ENCODE peak calls at places on chromosomes 12 and 14, in nine cellular contexts. G, R, N, F, E, L, D, O and K are unnamed samples.

GRCh38 chr12:64085996-64086395 is 136.1 kb downstream of the KICS2 start:
- DNase-seq in D (no peak), R (no peak), E (no peak), O (no peak), L (no peak), G (no peak), F (no peak), N (no peak), K (no peak)

GRCh38 chr12:120650249-120650690 is 9.8 kb downstream of the CABP1 start:
- DNase-seq in F (no peak), G (peak), N (no peak), D (no peak), O (no peak), L (no peak), R (no peak), E (no peak), K (no peak)

GRCh38 chr14:98736701-98737338 is 535.2 kb downstream of the BCL11B start:
- DNase-seq in D (no peak), G (no peak), N (no peak), R (no peak), O (no peak), L (no peak), E (no peak), F (no peak), K (no peak)

GRCh38 chr14:62053188-62053587 is 291.0 kb downstream of the SNAPC1 start:
- DNase-seq in L (no peak), N (no peak), E (no peak), F (no peak), D (no peak), O (no peak), R (no peak), G (no peak), K (no peak)

GRCh38 chr12:34392741-34393085 is 370.4 kb downstream of the ALG10 start:
- DNase-seq in R (no peak), E (no peak), N (peak), L (no peak), G (peak), D (peak), F (no peak), O (no peak), K (no peak)

GRCh38 chr12:132560831-132561783 is 49.3 kb downstream of the LRCOL1 start:
- DNase-seq in F (peak), R (peak), L (peak), G (peak), O (peak), E (peak), D (no peak), N (peak), K (peak)

GRCh38 chr12:47943492-47944359 is 19.7 kb upstream of the TMEM106C start:
- DNase-seq in E (peak), D (peak), R (no peak), L (no peak), F (no peak), G (no peak), N (no peak), O (no peak), K (no peak)

GRCh38 chr12:24038211-24038997 is 88.9 kb upstream of the SOX5 start:
- DNase-seq in O (no peak), F (no peak), G (no peak), L (no peak), R (no peak), N (no peak), D (no peak), E (no peak), K (no peak)

GRCh38 chr12:106747973-106748436 is 26.5 kb upstream of the RIC8B start:
- DNase-seq in L (no peak), D (no peak), F (no peak), R (no peak), O (no peak), N (no peak), E (no peak), G (no peak), K (no peak)

GRCh38 chr12:131327521-131328488 is 374.1 kb downstream of the ADGRD1 start:
- DNase-seq in D (no peak), E (no peak), O (no peak), F (no peak), L (peak), G (no peak), R (peak), N (no peak), K (no peak)
- TF ChIP-seq CTCF in D (no peak), E (peak), O (no peak), F (no peak), L (no peak), G (no peak), R (no peak), N (no peak), K (no peak)

DNA sequence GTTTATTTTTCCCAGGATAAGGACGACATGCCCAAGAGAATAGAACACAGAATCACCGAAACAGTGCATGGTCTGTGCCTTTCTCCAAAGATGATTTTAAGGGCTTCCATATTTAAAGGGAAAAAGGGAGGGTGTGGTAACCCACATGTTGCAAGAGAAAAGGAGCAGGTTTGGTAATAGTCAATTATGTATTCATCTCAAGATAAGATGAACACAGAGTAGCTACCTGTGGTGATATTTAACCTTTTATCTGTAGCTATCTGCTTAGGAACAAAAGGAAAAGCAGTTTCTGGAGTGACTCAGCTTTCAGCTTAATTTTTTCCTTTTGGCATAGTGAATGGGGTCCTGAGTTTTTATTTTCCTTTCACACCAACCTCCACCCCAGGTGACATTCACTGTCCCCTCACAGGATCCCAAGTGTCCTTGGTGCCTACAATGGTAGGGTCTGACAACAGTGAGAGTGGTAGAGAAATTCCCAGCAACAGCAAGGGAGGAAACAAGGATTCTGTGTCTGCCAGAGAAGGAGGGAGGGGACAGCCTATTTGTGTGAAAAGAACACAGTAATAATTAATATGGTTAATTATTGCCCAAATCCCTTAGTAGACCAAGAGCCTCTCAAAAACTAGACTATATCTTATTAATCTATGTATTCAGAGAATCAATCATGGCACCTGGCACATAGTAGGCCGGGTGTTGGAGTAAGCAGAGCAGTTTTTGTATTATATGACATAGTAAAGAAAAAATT is 154.6 kb downstream of the PHLDA1 start:
- DNase-seq in G (no peak), D (no peak), N (no peak), F (no peak), O (no peak), L (no peak), E (no peak), R (no peak), K (no peak)
- H3K27ac ChIP-seq in G (no peak), D (peak), N (peak), F (no peak), O (no peak), L (peak), E (peak), R (no peak), K (no peak)

DNA sequence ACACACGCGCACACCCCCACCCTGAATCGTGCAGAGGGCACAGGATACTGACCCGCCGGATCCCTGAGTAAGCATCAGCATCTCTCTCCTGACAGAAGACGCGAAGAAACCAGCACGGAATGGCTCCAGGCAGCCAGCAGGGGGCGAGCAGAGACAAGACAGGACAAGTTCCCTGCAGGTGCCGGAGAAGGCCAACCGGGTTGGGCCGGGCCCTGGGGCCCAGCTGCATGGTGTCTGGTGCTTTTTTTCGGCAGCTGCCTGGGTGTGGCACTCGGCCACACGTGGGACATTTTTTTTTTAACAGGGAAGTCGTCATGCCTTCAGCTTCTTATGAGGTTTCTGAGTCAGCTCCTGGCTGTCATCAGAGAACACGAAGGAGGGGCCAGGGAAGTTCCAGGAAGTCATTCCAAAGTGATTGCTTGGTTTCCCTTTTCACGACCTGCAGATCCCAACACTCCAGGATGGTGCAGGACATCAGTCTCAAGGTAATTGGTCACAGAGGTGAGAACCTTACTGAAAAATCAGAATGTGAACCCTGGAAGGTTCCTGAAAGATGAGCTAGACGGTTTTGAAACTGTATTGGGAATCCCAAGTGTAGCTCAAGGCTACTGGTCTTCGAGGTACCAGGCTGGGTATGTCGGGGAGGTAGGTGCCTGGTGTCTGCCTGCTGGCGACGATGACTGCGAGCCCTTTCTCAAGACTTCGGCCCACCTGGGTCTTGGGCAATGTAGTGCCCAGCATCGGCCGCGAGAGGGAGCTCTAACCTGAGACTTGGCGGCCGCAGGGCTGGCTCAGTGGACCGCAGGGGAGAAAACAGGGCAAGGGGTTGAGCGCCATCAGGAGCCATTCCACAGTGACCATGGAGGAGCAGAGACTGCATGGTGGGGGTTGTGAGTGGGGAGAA is 190.8 kb upstream of the PRMT8 start:
- DNase-seq in G (peak), D (peak), F (peak), E (peak), O (peak), R (peak), L (peak), N (peak), K (peak)
- H3K4me3 ChIP-seq in G (peak), D (no peak), F (no peak), E (peak), O (no peak), R (peak), L (peak), N (no peak), K (peak)

DNA sequence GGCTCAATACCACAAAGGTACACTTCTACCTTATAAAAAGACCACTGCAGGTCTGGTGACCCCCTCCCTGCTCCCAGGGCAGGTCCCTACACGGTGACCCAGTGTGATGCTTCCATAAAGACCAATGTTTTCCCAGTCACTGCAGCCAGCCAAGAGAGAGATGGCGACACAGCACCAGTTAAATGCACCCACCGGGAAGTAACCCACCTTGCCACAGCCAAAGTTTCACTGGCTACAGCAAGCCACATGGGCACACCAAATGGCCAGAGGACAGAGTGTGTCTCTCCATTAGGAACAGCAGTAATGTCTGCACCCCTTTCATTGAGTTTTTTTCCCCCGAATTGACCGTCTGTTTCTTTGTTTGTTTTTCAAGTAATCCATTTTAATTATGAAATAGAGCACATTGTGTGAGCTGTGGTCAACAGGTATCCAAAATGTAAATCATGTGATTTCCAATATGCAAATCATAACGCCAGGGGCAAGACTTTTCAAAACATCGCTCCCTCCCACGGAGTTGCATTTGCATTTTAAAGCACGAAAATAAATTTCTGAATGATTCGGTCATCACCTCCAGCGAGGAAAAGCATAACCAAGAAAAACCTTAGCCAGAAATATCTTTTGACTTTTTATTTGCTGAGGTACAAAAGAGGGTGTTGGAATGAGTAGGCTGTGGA is 48.9 kb upstream of the EML1 start:
- DNase-seq in E (no peak), N (no peak), D (no peak), O (no peak), G (no peak), F (no peak), L (no peak), R (peak), K (no peak)
- TF ChIP-seq CTCF in E (no peak), N (no peak), D (no peak), O (no peak), G (no peak), F (no peak), L (no peak), R (no peak), K (no peak)

GRCh38 chr14:80049055-80049454 is 162.2 kb downstream of the DIO2 start:
- DNase-seq in O (no peak), G (no peak), E (no peak), D (no peak), N (no peak), L (no peak), R (no peak), F (no peak), K (no peak)

GRCh38 chr14:80047761-80048160 is 163.5 kb downstream of the DIO2 start:
- DNase-seq in O (no peak), E (no peak), R (no peak), D (no peak), G (no peak), F (no peak), L (no peak), N (no peak), K (no peak)
- H3K27ac ChIP-seq in O (no peak), E (no peak), R (no peak), D (no peak), G (no peak), F (no peak), L (no peak), N (no peak), K (no peak)

DNA sequence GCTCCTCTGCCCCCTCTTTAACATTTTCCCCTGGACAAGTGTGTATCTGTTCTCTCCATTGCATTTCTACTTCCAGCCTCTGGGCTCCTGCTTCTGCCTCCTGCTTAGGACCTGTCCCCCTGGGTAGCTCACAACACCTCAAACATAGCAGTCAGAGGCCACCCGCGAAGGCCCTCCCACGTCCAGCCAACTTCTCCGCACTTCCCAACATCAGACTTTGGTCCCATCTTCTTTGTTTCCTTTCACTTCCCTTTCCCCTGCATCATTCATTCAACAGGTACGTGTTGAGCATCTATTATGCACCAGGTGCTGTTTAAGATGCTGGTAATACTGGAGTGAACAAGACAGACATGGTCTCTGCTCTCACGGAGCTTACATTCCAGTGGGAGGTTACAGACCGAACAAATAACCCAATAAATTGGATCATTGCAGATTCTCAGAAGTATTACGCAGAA is 3.1 kb downstream of the C12orf57 start:
- DNase-seq in G (peak), E (no peak), O (no peak), N (no peak), F (peak), L (no peak), D (no peak), R (no peak), K (no peak)
- H3K4me3 ChIP-seq in G (peak), E (peak), O (peak), N (peak), F (no peak), L (peak), D (no peak), R (peak), K (no peak)

DNA sequence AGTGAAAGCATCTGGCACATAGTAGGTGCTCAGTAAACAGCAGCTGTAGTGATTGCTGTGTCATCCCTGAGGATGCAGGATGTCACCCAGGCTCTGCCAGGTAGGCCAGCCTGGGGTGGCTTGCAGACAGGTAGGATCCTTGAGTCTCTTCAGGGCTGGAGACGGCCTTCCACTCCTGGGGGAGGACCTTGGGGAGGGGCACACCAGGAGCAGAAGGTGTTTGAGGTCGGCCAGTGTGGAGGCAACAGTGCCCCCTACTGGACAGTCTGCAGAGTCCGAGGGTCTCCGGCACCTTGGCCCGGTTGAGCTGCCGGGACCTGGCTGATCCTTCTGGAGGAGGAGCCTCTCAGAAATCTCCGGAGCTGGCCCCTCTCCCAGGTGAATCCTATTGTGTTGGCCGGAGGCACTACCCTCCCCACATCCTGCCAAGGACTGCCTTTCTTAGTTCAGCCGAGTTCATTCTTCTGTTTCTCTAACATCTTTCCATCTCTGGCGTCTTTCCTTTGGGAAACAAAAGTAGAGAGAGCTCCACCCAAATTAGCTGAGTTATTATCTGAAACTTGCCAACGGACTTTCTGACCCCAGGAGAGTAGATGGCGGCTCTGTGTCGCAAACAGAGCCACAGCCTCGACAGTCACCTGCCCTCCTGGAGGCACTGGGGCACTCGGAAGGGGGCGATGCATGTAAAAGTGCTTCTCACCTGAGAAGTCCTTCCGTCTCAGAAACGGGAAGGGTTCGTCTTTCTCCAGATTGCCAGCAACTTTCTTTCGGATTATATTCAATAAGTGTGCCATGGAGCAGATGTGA is 41.9 kb upstream of the CLMN start:
- DNase-seq in E (peak), L (peak), O (peak), F (peak), D (peak), N (peak), G (peak), R (peak), K (no peak)
- TF ChIP-seq CTCF in E (peak), L (peak), O (peak), F (peak), D (peak), N (no peak), G (peak), R (peak), K (peak)

GRCh38 chr14:93184391-93185332 is at the start of the genes LYSET and MOAP1:
- DNase-seq in O (peak), G (peak), N (peak), L (peak), E (no peak), D (peak), R (peak), F (peak), K (peak)
- H3K27ac ChIP-seq in O (peak), G (peak), N (peak), L (peak), E (peak), D (peak), R (peak), F (peak), K (peak)